ENCODE peak calls at places on chromosomes 7 and 10, in ten cellular contexts. H is NB4; U is NCI-H1105; J is uterus; N is CD8-positive, alpha-beta T cell; P is GM13976; A is NAMALWA; G is astrocyte of the spinal cord; E is IMR-90; Q is right lobe of liver. Z is an unnamed sample.
A peak's percentile ranks its signal among the peaks of the same experiment; 100 is the strongest.

GRCh38 chr7:150514748-150515222 is at the start of gene GIMAP7:
- DNase-seq in G (no peak), Q (no peak), N (peak; percentile 73), P (peak; percentile 48), H (no peak), A (no peak), J (no peak), U (no peak), E (no peak), Z (no peak)

GRCh38 chr7:127665922-127666321 is 13.9 kb downstream of the SND1 start:
- DNase-seq in E (no peak), G (no peak), A (no peak), J (no peak), N (no peak), H (no peak), U (no peak), P (no peak), Q (no peak), Z (no peak)

GRCh38 chr10:60389413-60390009 is at the start of gene ANK3:
- DNase-seq in A (no peak), E (no peak), N (no peak), P (no peak), U (no peak), J (no peak), Q (no peak), H (no peak), G (no peak), Z (no peak)

GRCh38 chr7:83427929-83428328 is 221.0 kb downstream of the SEMA3E start:
- DNase-seq in A (no peak), H (no peak), N (no peak), G (peak; percentile 74), E (no peak), U (no peak), Q (no peak), P (no peak), J (no peak), Z (no peak)

GRCh38 chr10:48772059-48772458 is 87.4 kb downstream of the WDFY4 start:
- DNase-seq in G (no peak), N (no peak), P (no peak), H (peak; percentile 19), Q (no peak), J (no peak), E (no peak), A (no peak), U (no peak), Z (no peak)

GRCh38 chr7:143299840-143300239 is 11.7 kb downstream of the CASP2 start:
- DNase-seq in E (no peak), N (peak; percentile 69), J (no peak), G (no peak), Q (peak; percentile 57), U (no peak), A (peak; percentile 62), P (no peak), H (peak; percentile 78), Z (no peak)

GRCh38 chr7:127751062-127751722 is 99.2 kb downstream of the SND1 start:
- DNase-seq in N (no peak), U (no peak), J (no peak), Q (no peak), A (no peak), G (peak; percentile 89), E (peak; percentile 89), H (peak; percentile 42), P (no peak), Z (no peak)

GRCh38 chr10:42961156-42961589 is 115.7 kb upstream of the RET start:
- DNase-seq in Q (peak; percentile 6), U (no peak), J (no peak), H (peak; percentile 57), G (no peak), A (no peak), E (no peak), P (no peak), N (no peak), Z (no peak)

GRCh38 chr7:29557954-29558353 is 5.7 kb upstream of the PRR15 start:
- DNase-seq in J (no peak), E (no peak), U (no peak), P (no peak), Q (no peak), N (no peak), H (peak; percentile 75), G (no peak), A (no peak), Z (no peak)

Z was measured in ovary.